ENCODE peak calls at places on chromosomes 5 and 9, in seven cellular contexts. V is SK-N-SH, K is AG04450, R is gastrocnemius medialis, P is A673, Q is fibroblast of the aortic adventitia, U is lower lobe of right lung. M is an unnamed sample.
A peak's percentile ranks its signal among the peaks of the same experiment; 100 is the strongest.

GRCh38 chr5:132504746-132505145 is 14.2 kb upstream of the IRF1 start:
- DNase-seq in Q (no peak), U (no peak), P (no peak), R (no peak), K (no peak), V (no peak), M (no peak)

GRCh38 chr5:84433461-84433860 is 48.8 kb upstream of the EDIL3 start:
- DNase-seq in V (no peak), Q (peak; percentile 80), U (no peak), K (no peak), R (no peak), P (no peak), M (no peak)

GRCh38 chr5:7667216-7667767 is 183.6 kb downstream of the CFAP90 start:
- DNase-seq in V (no peak), R (no peak), U (no peak), K (no peak), Q (no peak), P (no peak), M (no peak)

GRCh38 chr9:101130089-101130488 is 101.6 kb downstream of the PLPPR1 start:
- DNase-seq in K (no peak), U (no peak), V (no peak), Q (no peak), R (no peak), P (no peak), M (no peak)

GRCh38 chr5:39523821-39524220 is 99.0 kb upstream of the DAB2 start:
- DNase-seq in V (no peak), K (no peak), U (no peak), R (no peak), P (no peak), Q (peak; percentile 60), M (no peak)

GRCh38 chr5:62376064-62376463 is 27.6 kb downstream of the DIMT1 start:
- DNase-seq in V (no peak), U (no peak), P (no peak), R (no peak), K (no peak), Q (no peak), M (no peak)

GRCh38 chr5:132193165-132193694 is 34.4 kb downstream of the P4HA2 start:
- DNase-seq in V (no peak), K (no peak), P (no peak), U (no peak), R (no peak), Q (no peak), M (no peak)

GRCh38 chr5:86968311-86968753 is 299.4 kb upstream of the RASA1 start:
- DNase-seq in Q (peak; percentile 78), R (no peak), U (no peak), V (peak; percentile 0), P (peak; percentile 70), K (peak; percentile 7), M (peak; percentile 27)

GRCh38 chr5:14698495-14698894 is 34.0 kb downstream of the OTULIN start:
- DNase-seq in R (no peak), U (no peak), V (no peak), P (no peak), Q (no peak), K (no peak), M (no peak)

GRCh38 chr9:109401169-109401989 is 80.5 kb upstream of the EPB41L4B start:
- DNase-seq in R (no peak), P (peak; percentile 40), K (no peak), U (peak; percentile 59), V (peak; percentile 68), Q (peak; percentile 49), M (peak; percentile 18)

GRCh38 chr9:32399110-32399815 is 14.8 kb downstream of the ACO1 start:
- DNase-seq in K (no peak), Q (no peak), R (no peak), V (no peak), P (no peak), U (no peak), M (no peak)

GRCh38 chr5:6383376-6383775 is 5.0 kb upstream of the MED10 start:
- DNase-seq in Q (no peak), P (no peak), R (no peak), K (no peak), U (no peak), V (no peak), M (no peak)

GRCh38 chr9:124675261-124676158 is 95.6 kb downstream of the NR6A1 start:
- DNase-seq in Q (no peak), R (no peak), K (no peak), V (no peak), P (peak; percentile 40), U (no peak), M (no peak)
- H3K4me3 ChIP-seq in Q (no peak overlapping the region), R (no peak overlapping the region), K (no peak overlapping the region), V (no peak overlapping the region), P (no peak overlapping the region), U (no peak overlapping the region), M (no peak overlapping the region)

DNA sequence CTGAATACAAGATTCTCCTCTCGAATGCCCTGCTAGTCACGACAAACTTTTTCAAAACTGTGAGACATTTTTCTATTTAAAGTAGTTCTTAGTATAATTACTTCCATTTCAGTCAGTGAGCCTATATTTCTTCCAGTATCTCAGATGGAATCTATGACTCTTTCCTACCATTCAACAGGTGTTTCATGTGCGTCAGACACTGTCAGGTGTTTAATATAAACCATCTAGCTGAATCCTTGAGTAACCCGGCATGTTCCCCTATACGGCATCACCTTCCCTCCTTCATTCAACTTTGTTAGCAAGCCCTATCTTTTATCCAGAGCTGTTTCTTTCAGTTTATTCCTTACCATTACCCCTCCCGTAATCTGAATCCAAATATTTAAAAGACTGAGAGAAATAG is 418.8 kb downstream of the RAB3C start:
- DNase-seq in U (no peak), V (no peak), Q (no peak), K (no peak), R (no peak), P (no peak), M (no peak)
- TF ChIP-seq CTCF in U (no peak), V (no peak), Q (no peak), K (no peak), R (no peak), P (no peak), M (no peak)

GRCh38 chr9:122389195-122389594 is 18.4 kb downstream of the PTGS1 start:
- DNase-seq in U (no peak), Q (no peak), P (no peak), R (no peak), V (no peak), K (no peak), M (no peak)
- H3K4me3 ChIP-seq in U (no peak overlapping the region), Q (no peak overlapping the region), P (no peak overlapping the region), R (no peak overlapping the region), V (no peak overlapping the region), K (no peak overlapping the region), M (no peak overlapping the region)

GRCh38 chr9:131856105-131856504 is 116.2 kb upstream of the RAPGEF1 start:
- DNase-seq in Q (no peak), P (no peak), R (no peak), U (no peak), V (no peak), K (no peak), M (no peak)
- TF ChIP-seq CTCF in Q (no peak), P (no peak), R (no peak), U (no peak), V (no peak), K (no peak), M (peak; percentile 10)

GRCh38 chr5:157818368-157818767 is 40.6 kb downstream of the CLINT1 start:
- DNase-seq in Q (no peak), P (no peak), V (no peak), K (no peak), R (no peak), U (no peak), M (no peak)

GRCh38 chr5:157819502-157820125 is 39.3 kb downstream of the CLINT1 start:
- DNase-seq in V (no peak), Q (peak; percentile 16), K (no peak), P (peak; percentile 33), U (no peak), R (no peak), M (peak; percentile 43)

GRCh38 chr5:157821405-157821804 is 37.5 kb downstream of the CLINT1 start:
- DNase-seq in Q (no peak), R (no peak), U (no peak), K (no peak), V (no peak), P (no peak), M (no peak)

GRCh38 chr5:157821822-157822622 is 36.9 kb downstream of the CLINT1 start:
- DNase-seq in Q (peak; percentile 23), U (no peak), K (peak; percentile 10), V (no peak), R (no peak), P (no peak), M (no peak)

DNA sequence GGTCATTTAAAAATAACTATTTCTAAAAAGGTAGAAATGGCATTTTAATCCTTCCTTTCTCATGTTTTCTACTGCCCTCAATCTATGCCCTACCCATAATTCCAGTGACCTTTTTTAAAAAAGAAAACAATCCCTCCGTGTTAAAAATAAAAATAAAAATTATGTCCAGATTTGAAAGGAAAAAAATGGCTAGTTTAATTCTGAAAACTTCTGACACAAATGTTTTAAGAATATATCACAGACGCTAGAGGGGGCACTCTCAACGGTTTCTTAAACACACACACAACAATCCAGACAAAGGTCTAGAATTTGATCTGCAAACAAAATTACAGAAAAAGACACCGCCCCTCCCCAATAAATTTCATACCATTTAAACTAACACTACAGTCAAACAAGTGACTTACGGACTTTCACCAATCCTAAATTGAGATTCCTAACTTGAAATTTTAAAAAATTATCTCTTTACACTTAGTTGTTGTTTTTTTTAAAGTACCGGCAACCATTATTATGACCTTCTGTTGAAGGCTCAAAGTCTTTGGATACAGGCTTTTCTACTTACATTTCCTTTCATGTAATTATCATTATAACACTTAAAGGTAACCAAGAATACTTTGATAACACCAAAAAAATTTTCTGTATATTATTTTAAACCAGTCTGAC is 38.2 kb downstream of the CLINT1 start:
- DNase-seq in U (no peak), R (no peak), Q (peak; percentile 76), V (peak; percentile 19), K (peak; percentile 6), P (peak; percentile 60), M (peak; percentile 51)
- H3K4me3 ChIP-seq in U (no peak overlapping the region), R (no peak overlapping the region), Q (no peak overlapping the region), V (no peak overlapping the region), K (no peak overlapping the region), P (no peak overlapping the region), M (no peak overlapping the region)

M was measured in retinal pigment epithelial cell.